ENCODE peak calls at places on chromosomes 6 and 20, in nine cellular contexts. P is thyroid gland; E is SJSA1; D is pancreas; V is CD8-positive, alpha-beta memory T cell; N is body of pancreas; C is uterus; F is K562; J is HepG2. O is an unnamed sample. For H3K4me1 and H3K36me3, the result is how much of the 10 kb centered on the place peaks cover.

GRCh38 chr6:17574871-17575560 is 25.1 kb upstream of the FAM8A1 start:
- DNase-seq in P (no peak), N (no peak), D (no peak), C (no peak), F (no peak), V (no peak), E (no peak), J (no peak), O (no peak)

GRCh38 chr6:130269969-130270635 is 47.4 kb upstream of the SAMD3 start:
- DNase-seq in J (no peak), D (no peak), P (no peak), V (no peak), C (no peak), F (no peak), N (no peak), E (no peak), O (no peak)

GRCh38 chr6:61868507-61869080 is 417.4 kb downstream of the KHDRBS2 start:
- DNase-seq in J (no peak), F (no peak), P (no peak), D (peak), C (no peak), N (no peak), E (no peak), V (no peak), O (no peak)

GRCh38 chr20:2707353-2708072 is 14.9 kb downstream of the EBF4 start:
- DNase-seq in V (no peak), E (no peak), P (no peak), C (no peak), F (no peak), D (no peak), J (no peak), N (no peak), O (no peak)

GRCh38 chr6:53437557-53438202 is 88.9 kb upstream of the ELOVL5 start:
- DNase-seq in F (peak), D (no peak), N (peak), J (peak), P (peak), C (no peak), V (no peak), E (peak), O (peak)

GRCh38 chr6:137224890-137225198 is 5.7 kb upstream of the IFNGR1 start:
- DNase-seq in E (no peak), P (no peak), C (no peak), F (no peak), D (no peak), J (no peak), N (no peak), V (no peak), O (no peak)

GRCh38 chr6:44462335-44462734 is 74.8 kb downstream of the CDC5L start:
- DNase-seq in F (no peak), J (no peak), C (no peak), E (no peak), D (no peak), P (no peak), N (no peak), V (no peak), O (no peak)

GRCh38 chr6:158039571-158040050 is 57.9 kb downstream of the SYNJ2 start:
- DNase-seq in F (no peak), J (peak), V (no peak), D (peak), N (no peak), E (no peak), C (peak), P (no peak), O (peak)

GRCh38 chr6:20907486-20908071 is 373.3 kb downstream of the CDKAL1 start:
- DNase-seq in C (no peak), D (no peak), F (no peak), N (no peak), E (no peak), V (no peak), J (no peak), P (no peak), O (no peak)

GRCh38 chr6:105167987-105168386 is 11.8 kb downstream of the POPDC3 start:
- DNase-seq in N (no peak), C (no peak), D (no peak), F (no peak), V (no peak), J (no peak), E (no peak), P (no peak), O (no peak)

GRCh38 chr20:32210206-32210605 is 2.5 kb downstream of the POFUT1 start:
- DNase-seq in C (no peak), N (no peak), V (no peak), D (no peak), F (no peak), E (no peak), J (no peak), P (no peak), O (no peak)

GRCh38 chr6:6556738-6557503 is 31.6 kb upstream of the LY86 start:
- DNase-seq in D (peak), F (peak), P (peak), E (peak), N (peak), J (peak), V (no peak), C (no peak), O (peak)

GRCh38 chr6:31763617-31763940 is 1.1 kb downstream of the SAPCD1 start:
- DNase-seq in C (no peak), P (no peak), D (no peak), V (no peak), J (peak), N (no peak), F (no peak), E (peak), O (no peak)

GRCh38 chr6:105981002-105981887 is 104.9 kb upstream of the PRDM1 start:
- DNase-seq in C (no peak), V (peak), F (no peak), E (no peak), D (peak), J (no peak), P (peak), N (peak), O (no peak)

GRCh38 chr20:58111340-58112016 is 117.0 kb downstream of the ANKRD60 start:
- DNase-seq in J (no peak), N (no peak), F (no peak), P (no peak), E (no peak), C (no peak), V (no peak), D (no peak), O (no peak)

GRCh38 chr6:69593706-69594105 is 203.1 kb downstream of the LMBRD1 start:
- DNase-seq in J (no peak), P (no peak), C (no peak), E (no peak), V (no peak), F (no peak), D (no peak), N (no peak), O (no peak)

GRCh38 chr6:1335367-1336037 is 23.6 kb downstream of the FOXQ1 start:
- DNase-seq in V (no peak), F (no peak), P (peak), D (peak), J (peak), E (peak), N (peak), C (no peak), O (peak)

GRCh38 chr6:115539531-115539930 is 521.2 kb downstream of the FRK start:
- DNase-seq in D (no peak), N (no peak), F (no peak), J (no peak), V (no peak), C (no peak), E (no peak), P (no peak), O (no peak)

GRCh38 chr20:49913399-49914047 is 1.8 kb downstream of the SPATA2 start:
- DNase-seq in E (no peak), D (no peak), P (peak), J (no peak), C (no peak), F (no peak), V (no peak), N (no peak), O (no peak)

GRCh38 chr6:45985026-45985425 is 30.6 kb downstream of the CLIC5 start:
- DNase-seq in C (no peak), D (no peak), E (no peak), J (no peak), V (no peak), N (no peak), F (no peak), P (no peak), O (no peak)
- H3K4me3 ChIP-seq in C (no peak), D (no peak), E (no peak), J (no peak), V (no peak), N (no peak), F (no peak), P (no peak), O (no peak)

GRCh38 chr20:62925420-62926228 is 681 bp downstream of the DIDO1 start:
- DNase-seq in F (peak), P (peak), V (peak), E (peak), N (peak), D (no peak), C (no peak), J (no peak), O (no peak)
- H3K4me1 ChIP-seq in F (under half), P (half or more), V (half or more), E (half or more), N (half or more), D (under half), C (under half), J (half or more), O (under half)

GRCh38 chr6:41565701-41566100 is 19.5 kb downstream of the FOXP4 start:
- DNase-seq in P (no peak), N (no peak), D (peak), C (no peak), E (no peak), J (no peak), V (no peak), F (no peak), O (no peak)
- H3K36me3 ChIP-seq in P (under half), N (under half), D (under half), C (under half), E (half or more), J (half or more), V (under half), F (under half), O (under half)

GRCh38 chr20:47677314-47678129 is 107.8 kb downstream of the SULF2 start:
- DNase-seq in F (peak), N (peak), P (peak), V (no peak), E (peak), D (no peak), J (peak), C (peak), O (no peak)
- H3K4me3 ChIP-seq in F (no peak), N (no peak), P (no peak), V (no peak), E (no peak), D (no peak), J (no peak), C (no peak), O (no peak)